ENCODE peak calls at places on chromosomes 3 and 15, in seven cellular contexts. W is uterus, N is fibroblast of lung, T is HFF-Myc, R is Calu3, Y is cardiac fibroblast, S is GM13977. F is an unnamed sample.

GRCh38 chr3:118587037-118587741 is 447.5 kb downstream of the IGSF11 start:
- DNase-seq in W (no peak), N (no peak), T (no peak), R (no peak), Y (no peak), S (no peak), F (no peak)

GRCh38 chr3:73762855-73763254 is 138.1 kb upstream of the PDZRN3 start:
- DNase-seq in W (no peak), N (no peak), T (no peak), R (no peak), Y (no peak), S (no peak), F (no peak)

GRCh38 chr15:26323564-26323963 is 449.3 kb downstream of the GABRB3 start:
- DNase-seq in W (no peak), N (no peak), T (no peak), R (no peak), Y (no peak), S (no peak), F (no peak)

GRCh38 chr15:71291723-71292122 is 176.5 kb downstream of the THSD4 start:
- DNase-seq in W (no peak), N (no peak), T (no peak), R (no peak), Y (no peak), S (no peak), F (no peak)

GRCh38 chr3:58607816-58608215 is 30.6 kb upstream of the FAM107A start:
- DNase-seq in W (no peak), N (peak; percentile 65), T (no peak), R (no peak), Y (no peak), S (no peak), F (no peak)

GRCh38 chr3:177731644-177732268 is 534.5 kb upstream of the TBL1XR1 start:
- DNase-seq in W (no peak), N (peak; percentile 89), T (peak; percentile 52), R (no peak), Y (peak; percentile 41), S (no peak), F (no peak)

GRCh38 chr3:173398111-173398479 is 551 bp downstream of the NLGN1 start:
- DNase-seq in W (peak; percentile 21), N (peak; percentile 69), T (no peak), R (no peak), Y (peak; percentile 58), S (peak; percentile 18), F (no peak)

GRCh38 chr3:52291508-52292181 is 4.0 kb downstream of the GLYCTK start:
- DNase-seq in W (no peak), N (no peak), T (no peak), R (peak; percentile 63), Y (peak; percentile 39), S (peak; percentile 79), F (no peak)

GRCh38 chr3:93961489-93961888 is 12.2 kb downstream of the PROS1 start:
- DNase-seq in W (no peak), N (no peak), T (no peak), R (no peak), Y (peak; percentile 12), S (no peak), F (no peak)

GRCh38 chr15:72463702-72464101 is 10.4 kb upstream of the ARIH1 start:
- DNase-seq in W (no peak), N (no peak), T (no peak), R (no peak), Y (no peak), S (no peak), F (no peak)

GRCh38 chr3:135513106-135514063 is 452.1 kb upstream of the PPP2R3A start:
- DNase-seq in W (no peak), N (peak; percentile 64), T (peak; percentile 38), R (peak; percentile 42), Y (peak; percentile 1), S (no peak), F (no peak)

GRCh38 chr3:40012381-40012780 is 203.0 kb downstream of the MYRIP start:
- DNase-seq in W (no peak), N (no peak), T (no peak), R (no peak), Y (no peak), S (no peak), F (no peak)

GRCh38 chr15:88769161-88769971 is 33.9 kb upstream of the ACAN start:
- DNase-seq in W (no peak), N (peak; percentile 32), T (no peak), R (no peak), Y (peak; percentile 12), S (no peak), F (no peak)

GRCh38 chr3:112007641-112008040 is 8.9 kb downstream of the TAGLN3 start:
- DNase-seq in W (no peak), N (no peak), T (no peak), R (no peak), Y (peak; percentile 72), S (no peak), F (no peak)

GRCh38 chr3:25849101-25849500 is 59.2 kb downstream of the OXSM start:
- DNase-seq in W (no peak), N (no peak), T (no peak), R (peak; percentile 10), Y (no peak), S (no peak), F (no peak)

GRCh38 chr3:25840099-25840498 is 50.2 kb downstream of the OXSM start:
- DNase-seq in W (no peak), N (no peak), T (no peak), R (no peak), Y (no peak), S (no peak), F (no peak)

GRCh38 chr3:25846282-25846681 is 56.4 kb downstream of the OXSM start:
- DNase-seq in W (no peak), N (no peak), T (no peak), R (no peak), Y (no peak), S (no peak), F (no peak)

GRCh38 chr3:25843332-25843731 is 53.4 kb downstream of the OXSM start:
- DNase-seq in W (no peak), N (no peak), T (no peak), R (no peak), Y (no peak), S (no peak), F (no peak)
- TF ChIP-seq CTCF in W (peak; percentile 21), N (no peak), T (no peak), R (no peak), Y (peak; percentile 1), S (no peak), F (no peak)

GRCh38 chr15:86877171-86877631 is 797.5 kb downstream of the AGBL1 start:
- DNase-seq in W (no peak), N (peak; percentile 72), T (no peak), R (no peak), Y (no peak), S (no peak), F (no peak)
- TF ChIP-seq CTCF in W (no peak), N (no peak), T (no peak), R (no peak), Y (no peak), S (no peak), F (no peak)

DNA sequence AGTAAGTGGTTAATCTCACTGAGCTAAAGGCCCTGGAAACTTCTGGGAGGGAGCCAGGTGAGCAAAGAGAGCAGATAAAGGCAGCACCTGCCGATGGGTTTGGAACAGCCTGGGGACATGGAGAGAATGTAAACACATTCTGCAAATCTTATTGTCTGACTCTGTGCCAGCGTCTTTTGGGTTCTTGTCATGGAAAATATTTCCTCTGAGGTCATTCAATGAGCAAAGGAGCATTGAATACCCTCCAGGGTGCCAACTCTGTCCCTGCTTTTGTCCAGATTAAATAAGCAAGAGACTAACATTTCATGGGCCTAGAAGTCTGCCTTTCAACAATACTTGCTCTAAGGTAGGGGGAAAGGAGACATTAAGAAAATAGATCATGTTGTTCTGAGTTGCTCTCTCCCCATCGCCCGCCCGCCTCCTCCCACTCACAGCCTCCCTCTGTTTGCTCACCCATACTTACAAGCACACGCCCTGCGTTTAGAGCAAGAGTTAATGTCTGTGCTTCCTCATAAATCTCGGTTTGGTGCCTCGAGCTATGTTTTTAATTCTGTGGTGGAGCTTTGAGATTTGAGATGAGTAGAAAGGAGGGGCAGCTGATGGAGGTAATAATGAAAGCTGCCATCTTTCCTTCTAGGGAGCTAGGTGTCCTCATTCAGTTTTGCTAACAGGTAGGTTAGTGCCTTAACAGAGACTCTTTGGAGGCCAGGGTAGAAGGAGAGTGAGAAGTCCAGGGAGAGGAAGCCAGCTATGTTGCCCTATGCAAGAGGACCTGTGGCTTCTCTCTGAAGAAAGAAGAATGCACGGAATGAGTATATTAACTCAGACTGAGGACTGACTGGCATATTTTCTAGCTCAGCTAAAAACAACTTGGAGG is 132.9 kb downstream of the TPRG1 start:
- DNase-seq in W (peak; percentile 70), N (peak; percentile 51), T (no peak), R (peak; percentile 76), Y (peak; percentile 16), S (no peak), F (no peak)
- TF ChIP-seq CTCF in W (no peak), N (no peak), T (no peak), R (no peak), Y (no peak), S (no peak), F (no peak)

DNA sequence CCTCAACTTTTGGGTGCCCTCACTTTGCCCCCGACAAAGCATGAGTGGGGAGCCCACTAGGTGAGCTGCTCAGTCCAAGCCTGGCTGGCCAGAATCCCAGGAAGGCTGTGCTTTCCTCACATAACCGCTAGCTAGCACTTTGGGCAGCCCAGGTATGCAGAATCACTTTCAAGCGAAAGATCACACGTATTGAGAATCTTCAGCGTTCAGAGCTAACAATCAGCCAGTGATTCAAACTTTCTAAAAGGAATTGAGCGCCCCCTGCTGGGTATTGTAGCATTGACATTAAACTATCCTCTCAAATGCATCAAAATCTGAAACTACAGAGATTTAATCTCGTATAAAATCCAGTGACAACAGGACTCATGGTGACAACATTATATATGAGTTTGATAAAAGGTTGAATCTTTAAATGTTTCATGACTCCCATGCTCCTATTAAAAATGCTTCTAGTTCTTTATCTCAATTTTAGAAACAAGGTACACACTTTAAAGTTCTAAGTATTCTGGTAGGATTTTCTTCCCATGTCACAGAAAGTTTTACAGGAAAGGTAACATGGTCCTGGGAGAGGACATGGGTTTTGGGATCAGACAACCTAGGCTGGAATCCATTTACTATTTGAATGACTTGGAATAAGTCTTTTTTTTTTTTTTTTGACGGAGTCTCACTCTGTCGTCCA is 11.8 kb downstream of the ANAPC13 start:
- DNase-seq in W (peak; percentile 87), N (peak; percentile 79), T (peak; percentile 81), R (peak; percentile 94), Y (peak; percentile 80), S (peak; percentile 54), F (peak; percentile 96)
- TF ChIP-seq CTCF in W (peak; percentile 87), N (peak; percentile 69), T (peak; percentile 60), R (peak; percentile 76), Y (peak; percentile 55), S (peak; percentile 68), F (no peak)

GRCh38 chr15:31322486-31322885 is 4.1 kb upstream of the KLF13 start:
- DNase-seq in W (no peak), N (no peak), T (no peak), R (no peak), Y (no peak), S (no peak), F (no peak)
- TF ChIP-seq CTCF in W (no peak), N (no peak), T (no peak), R (no peak), Y (no peak), S (no peak), F (no peak)

F was measured in omental fat pad.